ENCODE peak calls at places on chromosomes 13 and 19, in five cellular contexts. B, O, R, Q and L are unnamed samples. For H4K20me1 and H3F3A, the result is how much of the 10 kb centered on the place peaks cover.

GRCh38 chr13:32415019-32415418 is 12.9 kb downstream of the N4BP2L1 start:
- DNase-seq in R (peak), B (peak), O (peak), Q (peak), L (no peak)

GRCh38 chr19:33408538-33408937 is 35.0 kb downstream of the CEBPG start:
- DNase-seq in Q (no peak), O (no peak), R (no peak), B (no peak), L (no peak)

GRCh38 chr13:101267656-101268055 is 148.7 kb downstream of the NALCN start:
- DNase-seq in B (peak), Q (no peak), O (peak), R (no peak), L (no peak)

GRCh38 chr13:30679483-30680330 is 55.6 kb upstream of the ALOX5AP start:
- DNase-seq in B (peak), O (peak), Q (peak), R (peak), L (peak)

GRCh38 chr19:18435848-18436631 is 1.9 kb downstream of the ISYNA1 start:
- DNase-seq in O (peak), B (no peak), R (no peak), Q (no peak), L (no peak)

GRCh38 chr19:4083677-4084546 is 17.2 kb upstream of the ZBTB7A start:
- DNase-seq in Q (no peak), B (peak), O (no peak), R (no peak), L (no peak)

GRCh38 chr13:27406178-27406939 is 18.1 kb upstream of the GTF3A start:
- DNase-seq in R (peak), B (peak), Q (peak), O (peak), L (peak)

GRCh38 chr13:27599845-27600553 is 20.3 kb downstream of the LNX2 start:
- DNase-seq in B (peak), O (peak), R (peak), Q (no peak), L (no peak)

GRCh38 chr13:60012503-60012902 is 151.2 kb downstream of the DIAPH3 start:
- DNase-seq in O (no peak), Q (no peak), B (peak), R (no peak), L (no peak)

GRCh38 chr19:56253737-56254136 is 18.8 kb upstream of the EDDM13 start:
- DNase-seq in B (peak), R (peak), Q (peak), O (peak), L (peak)

GRCh38 chr13:65783383-65783782 is 1446.8 kb downstream of the PCDH9 start:
- DNase-seq in R (no peak), O (no peak), Q (no peak), B (no peak), L (no peak)

GRCh38 chr13:99374994-99375805 is 68.0 kb upstream of the GPR183 start:
- DNase-seq in O (no peak), B (no peak), R (no peak), Q (no peak), L (no peak)

GRCh38 chr19:36051236-36051635 is 2.8 kb downstream of the THAP8 start:
- DNase-seq in Q (peak), R (no peak), O (no peak), B (no peak), L (no peak)

GRCh38 chr13:98731038-98731437 is 21.4 kb downstream of the SLC15A1 start:
- DNase-seq in R (no peak), B (no peak), Q (no peak), O (no peak), L (no peak)

GRCh38 chr19:35365303-35365702 is 5.6 kb upstream of the GPR42 start:
- DNase-seq in R (no peak), B (no peak), Q (no peak), O (no peak), L (no peak)

GRCh38 chr13:113598481-113598880 is 13.9 kb downstream of the TFDP1 start:
- DNase-seq in O (no peak), B (no peak), R (no peak), Q (no peak), L (no peak)

GRCh38 chr13:113597386-113598080 is 13.0 kb downstream of the TFDP1 start:
- DNase-seq in B (no peak), Q (no peak), R (no peak), O (no peak), L (no peak)

GRCh38 chr13:113598081-113598410 is 13.5 kb downstream of the TFDP1 start:
- DNase-seq in B (no peak), O (no peak), Q (no peak), R (no peak), L (no peak)

GRCh38 chr13:113595131-113595530 is 10.6 kb downstream of the TFDP1 start:
- DNase-seq in Q (no peak), O (no peak), R (no peak), B (no peak), L (no peak)

DNA sequence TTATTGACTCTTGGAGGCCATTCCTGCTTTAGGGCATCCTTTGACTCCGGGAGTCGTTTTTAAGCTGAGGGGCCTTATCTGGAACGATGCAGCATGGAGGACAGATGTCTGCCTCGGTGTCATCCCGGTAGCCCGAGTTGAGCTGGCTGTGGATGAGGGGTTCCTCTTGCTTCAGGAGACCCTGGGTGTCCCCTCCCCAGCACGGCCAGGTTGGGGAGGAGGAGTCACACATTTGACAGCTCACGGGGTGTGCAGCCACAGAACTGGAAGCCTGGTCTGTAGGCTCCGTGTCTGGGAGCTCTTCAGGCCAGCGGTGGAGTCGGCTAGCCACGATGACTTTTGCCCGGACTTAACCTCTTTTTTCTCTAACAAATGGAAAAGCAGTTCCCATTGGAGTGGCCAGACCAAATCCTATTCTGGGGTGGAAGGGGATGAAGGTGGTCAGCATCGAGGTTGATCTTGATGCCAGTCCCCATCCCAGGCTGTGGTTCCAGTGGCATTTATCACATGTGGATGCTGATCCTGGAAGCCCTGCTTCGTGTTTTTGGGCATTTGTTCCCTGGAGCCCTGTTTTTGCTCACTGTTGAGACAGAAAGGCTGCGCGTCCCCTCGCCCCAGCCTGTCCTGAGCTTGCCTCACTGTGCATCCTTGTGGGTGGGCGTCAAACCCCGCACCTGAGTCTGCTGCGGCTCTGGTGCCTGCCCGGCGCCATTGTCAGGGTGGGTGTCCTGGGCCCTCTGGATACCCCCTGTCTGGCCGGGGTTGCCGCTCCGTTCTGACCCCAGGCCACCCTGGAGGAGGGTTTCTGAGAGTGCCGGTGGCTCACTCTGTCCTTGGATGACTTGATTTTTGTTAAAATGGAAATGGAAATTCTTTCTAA is 12.0 kb downstream of the TFDP1 start:
- DNase-seq in O (no peak), B (no peak), Q (no peak), R (no peak), L (no peak)
- H4K20me1 ChIP-seq in O (under half), B (under half), Q (under half), R (under half), L (under half)

GRCh38 chr19:54023191-54023590 is 31.8 kb downstream of the CACNG6 start:
- DNase-seq in B (no peak), R (no peak), O (no peak), Q (no peak), L (no peak)

GRCh38 chr19:54024660-54025059 is 33.2 kb downstream of the CACNG6 start:
- DNase-seq in O (no peak), Q (no peak), B (peak), R (no peak), L (no peak)

GRCh38 chr19:54021932-54022331 is 30.5 kb downstream of the CACNG6 start:
- DNase-seq in R (no peak), Q (no peak), B (no peak), O (no peak), L (no peak)

GRCh38 chr19:54017266-54017665 is 25.8 kb downstream of the CACNG6 start:
- DNase-seq in R (no peak), O (peak), B (peak), Q (no peak), L (no peak)

DNA sequence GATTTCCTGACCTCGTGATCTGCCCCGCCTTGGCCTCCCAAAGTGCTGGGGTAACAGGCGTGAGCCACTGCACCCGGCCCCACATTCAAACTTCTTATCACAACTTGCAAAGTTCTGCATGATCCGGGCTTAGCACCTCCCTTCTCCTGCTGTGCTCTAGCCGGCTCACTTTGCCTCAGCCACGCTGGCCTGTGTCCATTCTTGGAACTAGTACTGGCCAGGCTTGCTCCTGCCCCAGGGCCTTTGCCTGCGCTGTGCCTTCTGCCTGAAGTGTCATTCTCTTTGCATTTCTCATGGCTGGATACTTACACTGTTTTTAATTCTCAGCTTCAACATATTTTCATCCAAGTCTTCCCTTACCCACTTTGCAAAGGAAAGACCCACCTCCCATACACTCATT is 29.9 kb downstream of the CACNG6 start:
- DNase-seq in Q (no peak), R (no peak), O (no peak), B (no peak), L (no peak)
- H3F3A ChIP-seq in Q (under half), R (under half), O (under half), B (under half), L (under half)

GRCh38 chr13:52344108-52344507 is 61.9 kb downstream of the THSD1 start:
- DNase-seq in O (peak), Q (no peak), B (no peak), R (no peak), L (no peak)
- H2AFZ ChIP-seq in O (peak), Q (no peak), B (no peak), R (no peak), L (no peak)

GRCh38 chr19:13053238-13053637 is 49.4 kb downstream of the LYL1 start:
- DNase-seq in R (no peak), O (peak), Q (no peak), B (no peak), L (no peak)

GRCh38 chr19:13053761-13054604 is 48.7 kb downstream of the LYL1 start:
- DNase-seq in O (peak), Q (peak), R (peak), B (peak), L (no peak)

GRCh38 chr19:13056052-13056660 is 46.5 kb downstream of the LYL1 start:
- DNase-seq in Q (peak), O (peak), B (peak), R (peak), L (no peak)

GRCh38 chr19:13055213-13056051 is 47.2 kb downstream of the LYL1 start:
- DNase-seq in O (peak), Q (peak), R (peak), B (peak), L (no peak)

GRCh38 chr19:13054605-13055212 is 47.9 kb downstream of the LYL1 start:
- DNase-seq in R (no peak), O (peak), Q (no peak), B (no peak), L (no peak)
- H4K20me1 ChIP-seq in R (under half), O (under half), Q (half or more), B (under half), L (under half)

GRCh38 chr19:46201413-46202310 is 27.9 kb upstream of the IGFL1 start:
- DNase-seq in B (peak), Q (no peak), R (no peak), O (peak), L (no peak)

GRCh38 chr19:46204008-46204407 is 25.5 kb upstream of the IGFL1 start:
- DNase-seq in B (no peak), Q (no peak), R (no peak), O (no peak), L (no peak)

GRCh38 chr19:46202426-46202825 is 27.1 kb upstream of the IGFL1 start:
- DNase-seq in R (no peak), B (no peak), O (no peak), Q (no peak), L (no peak)

GRCh38 chr19:46205183-46205984 is 24.2 kb upstream of the IGFL1 start:
- DNase-seq in B (no peak), O (no peak), R (no peak), Q (peak), L (no peak)

DNA sequence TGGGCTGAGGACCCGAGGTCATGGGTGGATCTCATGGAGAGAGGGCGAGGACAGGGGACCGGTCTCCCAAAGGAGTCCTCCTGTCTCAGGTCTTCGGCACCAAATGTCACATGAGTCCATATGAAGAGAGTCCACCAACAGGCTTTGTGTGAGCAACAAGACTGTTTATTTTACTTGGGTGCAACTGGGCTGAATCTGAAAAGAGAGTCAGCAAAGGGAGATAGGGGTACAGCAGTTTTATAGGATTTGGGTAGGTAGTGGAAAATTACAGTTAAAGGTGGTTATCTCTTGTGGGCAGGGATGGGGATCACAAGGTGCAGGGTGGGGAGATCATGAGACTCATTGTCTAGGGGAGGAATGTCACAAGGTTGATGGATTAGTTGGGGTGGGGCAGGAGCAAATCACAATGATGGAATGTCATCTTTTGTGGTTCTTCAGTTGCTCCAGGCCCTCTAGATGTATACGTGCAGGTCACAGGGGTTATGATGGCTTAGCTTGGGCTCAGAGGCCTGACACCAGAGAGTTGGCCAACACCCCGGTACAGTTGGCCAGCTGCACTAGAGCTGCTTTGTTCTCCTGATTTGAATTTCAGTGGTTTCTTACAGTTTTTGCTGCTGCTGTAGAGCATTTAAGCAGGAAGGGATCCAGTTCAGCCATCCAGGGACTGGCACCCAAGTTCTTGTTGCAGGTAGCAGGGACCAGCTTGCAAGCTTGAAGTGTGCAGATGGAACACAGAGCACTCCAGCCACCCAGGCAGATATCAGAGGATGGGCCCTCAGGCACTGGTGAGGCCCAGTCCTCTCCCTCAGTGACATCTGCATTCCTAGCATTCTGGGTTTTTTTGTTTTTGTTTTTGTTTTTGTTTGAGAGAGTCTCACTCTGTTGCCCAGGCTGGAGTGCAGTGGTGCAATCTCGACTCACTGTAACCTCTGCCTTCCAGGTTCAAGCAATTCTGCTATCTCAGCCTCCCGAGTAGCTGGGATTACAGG is 26.4 kb upstream of the IGFL1 start:
- DNase-seq in Q (no peak), O (no peak), B (peak), R (no peak), L (no peak)
- H3F3A ChIP-seq in Q (under half), O (under half), B (under half), R (under half), L (under half)

GRCh38 chr13:80447747-80448146 is 106.8 kb upstream of the SPRY2 start:
- DNase-seq in Q (no peak), R (no peak), O (no peak), B (no peak), L (no peak)
- H2AFZ ChIP-seq in Q (peak), R (no peak), O (no peak), B (no peak), L (no peak)

GRCh38 chr19:45059258-45059965 is 16.9 kb downstream of the ZNF296 start:
- DNase-seq in O (peak), B (peak), Q (peak), R (peak), L (peak)
- H4K20me1 ChIP-seq in O (under half), B (under half), Q (under half), R (under half), L (under half)

GRCh38 chr13:24172071-24172470 is 11.6 kb downstream of the SPATA13 start:
- DNase-seq in R (no peak), O (peak), Q (no peak), B (no peak), L (no peak)
- H3F3A ChIP-seq in R (under half), O (under half), Q (under half), B (under half), L (under half)